ENCODE peak calls at places on chromosomes 6 and 20, in four cellular contexts. G is K562, Z is HepG2, X is WTC11. I is an unnamed sample.

GRCh38 chr6:3625980-3626533 is 125.5 kb downstream of the PXDC1 start:
- DNase-seq in G (no peak), Z (no peak), X (no peak), I (no peak)

GRCh38 chr6:3612341-3613041 is 139.0 kb downstream of the PXDC1 start:
- DNase-seq in G (no peak), Z (peak; percentile 27), X (no peak), I (no peak)

GRCh38 chr6:36492092-36492491 is 49.3 kb downstream of the KCTD20 start:
- DNase-seq in G (no peak), Z (no peak), X (no peak), I (no peak)

GRCh38 chr6:89368107-89368506 is 15.6 kb upstream of the UBE2J1 start:
- DNase-seq in G (peak; percentile 69), Z (peak; percentile 20), X (peak; percentile 70), I (no peak)

GRCh38 chr6:166678426-166678825 is 51.4 kb upstream of the RPS6KA2 start:
- DNase-seq in G (no peak), Z (peak; percentile 68), X (no peak), I (no peak)

GRCh38 chr20:23403721-23404120 is 17.6 kb downstream of the NAPB start:
- DNase-seq in G (no peak), Z (no peak), X (no peak), I (no peak)

GRCh38 chr20:41336711-41337492 is 3.7 kb upstream of the LPIN3 start:
- DNase-seq in G (no peak), Z (no peak), X (no peak), I (no peak)

GRCh38 chr6:35016417-35017221 is 124.5 kb downstream of the TCP11 start:
- DNase-seq in G (no peak), Z (no peak), X (no peak), I (no peak)

GRCh38 chr6:143510991-143511891 is at the start of gene FUCA2:
- DNase-seq in G (peak; percentile 92), Z (peak; percentile 87), X (peak; percentile 87), I (peak; percentile 51)

GRCh38 chr20:24633026-24633425 is 163.6 kb downstream of the SYNDIG1 start:
- DNase-seq in G (no peak), Z (no peak), X (no peak), I (no peak)

GRCh38 chr6:21953831-21954801 is 342.7 kb downstream of the PRL start:
- DNase-seq in G (peak; percentile 40), Z (peak; percentile 15), X (peak; percentile 21), I (no peak)

GRCh38 chr6:46058951-46059350 is 43.3 kb upstream of the CLIC5 start:
- DNase-seq in G (no peak), Z (no peak), X (no peak), I (no peak)

GRCh38 chr6:16635291-16635809 is 125.9 kb downstream of the ATXN1 start:
- DNase-seq in G (no peak), Z (peak; percentile 70), X (no peak), I (no peak)

DNA sequence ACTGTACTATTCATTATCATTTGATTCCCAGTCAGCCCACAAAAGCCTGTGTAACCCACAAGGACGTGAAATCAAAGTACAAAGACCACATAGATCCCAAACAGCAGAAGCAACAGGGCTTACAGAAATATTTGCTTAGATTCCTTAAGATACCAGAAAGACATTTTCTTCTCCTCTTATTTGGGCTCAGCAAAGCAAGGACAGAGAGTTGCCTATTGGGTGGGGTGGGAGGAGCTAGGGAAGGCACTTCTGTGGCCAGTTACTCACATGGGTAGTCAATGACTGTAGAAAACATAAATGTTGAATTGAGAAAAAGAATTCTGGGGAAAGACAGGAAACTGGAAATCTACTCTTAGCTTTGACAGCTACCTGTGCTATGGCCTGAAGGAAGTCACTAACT is 19.8 kb downstream of the PDE7B start:
- DNase-seq in G (no peak), Z (no peak), X (no peak), I (no peak)
- TF ChIP-seq CBFB in G (no peak), Z (no peak), X (no peak), I (no peak)

DNA sequence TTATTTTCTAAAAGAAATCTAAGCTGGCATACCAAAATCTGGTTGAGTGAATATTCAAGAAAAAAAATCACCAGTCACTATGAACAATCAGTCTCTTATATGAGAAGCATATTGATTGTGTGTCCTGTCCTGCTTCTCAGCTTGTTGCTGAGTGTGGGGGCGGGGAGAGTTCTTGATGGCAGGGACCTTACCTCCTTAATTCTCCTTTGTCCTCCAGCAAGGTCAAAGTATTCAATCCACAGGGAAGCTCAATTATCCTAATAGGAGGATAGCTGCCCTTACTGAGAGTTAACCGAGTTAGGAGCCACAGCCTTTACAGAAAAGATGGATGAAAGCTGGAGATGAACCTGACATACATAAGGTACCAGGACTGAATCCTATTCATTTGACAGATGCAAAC is 154.0 kb downstream of the LY86 start:
- DNase-seq in G (no peak), Z (no peak), X (no peak), I (no peak)
- TF ChIP-seq CBFB in G (no peak), Z (no peak), X (no peak), I (no peak)

GRCh38 chr6:119980802-119981201 is 631.2 kb upstream of the MAN1A1 start:
- DNase-seq in G (no peak), Z (no peak), X (no peak), I (no peak)

GRCh38 chr6:119978274-119978889 is 628.8 kb upstream of the MAN1A1 start:
- DNase-seq in G (no peak), Z (peak; percentile 15), X (no peak), I (no peak)

GRCh38 chr6:119974430-119975159 is 625.0 kb upstream of the MAN1A1 start:
- DNase-seq in G (no peak), Z (no peak), X (no peak), I (no peak)

DNA sequence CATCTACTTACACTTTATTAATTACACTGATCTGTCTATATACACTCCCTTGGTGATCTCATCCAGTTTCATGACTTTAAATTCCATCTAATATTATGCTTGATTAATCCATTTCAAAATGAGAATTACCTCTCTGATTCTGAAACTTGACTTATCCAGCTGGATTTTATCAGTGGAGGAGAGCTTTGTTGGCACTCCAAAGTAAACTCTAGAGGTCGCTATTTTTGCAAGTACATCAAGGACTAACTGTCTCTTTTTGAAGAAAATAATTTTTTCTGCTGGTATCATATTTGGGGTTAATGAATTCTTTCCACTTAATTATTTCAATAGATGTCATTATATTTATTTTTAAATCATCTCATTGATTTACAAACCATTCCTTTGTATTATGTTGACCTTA is 630.3 kb upstream of the MAN1A1 start:
- DNase-seq in G (no peak), Z (peak; percentile 16), X (no peak), I (no peak)
- TF ChIP-seq CBFB in G (no peak), Z (no peak), X (no peak), I (no peak)

GRCh38 chr6:52045033-52045432 is 42.4 kb downstream of the PKHD1 start:
- DNase-seq in G (no peak), Z (no peak), X (no peak), I (no peak)

GRCh38 chr6:52046456-52046855 is 41.0 kb downstream of the PKHD1 start:
- DNase-seq in G (no peak), Z (no peak), X (no peak), I (no peak)

GRCh38 chr6:52053038-52053704 is 34.2 kb downstream of the PKHD1 start:
- DNase-seq in G (no peak), Z (no peak), X (no peak), I (no peak)

GRCh38 chr6:52050051-52050405 is 37.4 kb downstream of the PKHD1 start:
- DNase-seq in G (no peak), Z (no peak), X (no peak), I (no peak)

GRCh38 chr6:52049252-52050050 is 38.0 kb downstream of the PKHD1 start:
- DNase-seq in G (peak; percentile 38), Z (peak; percentile 33), X (no peak), I (peak; percentile 11)
- TF ChIP-seq CBFB in G (no peak), Z (no peak), X (no peak), I (no peak)

GRCh38 chr6:1870902-1871301 is 261.2 kb downstream of the FOXC1 start:
- DNase-seq in G (no peak), Z (no peak), X (no peak), I (no peak)

GRCh38 chr6:1870267-1870666 is 260.6 kb downstream of the FOXC1 start:
- DNase-seq in G (no peak), Z (no peak), X (no peak), I (no peak)

GRCh38 chr6:1871936-1872335 is 262.2 kb downstream of the FOXC1 start:
- DNase-seq in G (no peak), Z (no peak), X (no peak), I (no peak)

GRCh38 chr6:1873781-1874180 is 264.1 kb downstream of the FOXC1 start:
- DNase-seq in G (no peak), Z (no peak), X (no peak), I (no peak)

GRCh38 chr6:1872649-1873131 is 263.0 kb downstream of the FOXC1 start:
- DNase-seq in G (no peak), Z (no peak), X (peak; percentile 33), I (no peak)
- TF ChIP-seq CBFB in G (no peak), Z (no peak), X (no peak), I (no peak)

I was measured in GM12878.